ENCODE peak calls at places on chromosomes 3 and 15, in eight cellular contexts. Q is stomach, S is tibial nerve, M is HepG2, B is A549, N is GM12878, D is upper lobe of left lung, K is K562. X is an unnamed sample.

GRCh38 chr3:12312010-12312409 is 23.1 kb downstream of the PPARG start:
- DNase-seq in B (no peak), M (no peak), S (no peak), Q (no peak), D (no peak), N (no peak), K (no peak), X (no peak)

GRCh38 chr15:59169337-59169736 is 37.3 kb upstream of the LDHAL6B start:
- DNase-seq in M (no peak), Q (no peak), K (no peak), N (no peak), S (no peak), D (no peak), B (no peak), X (no peak)

GRCh38 chr15:99424978-99425665 is 140.7 kb upstream of the MEF2A start:
- DNase-seq in D (peak), B (no peak), Q (no peak), S (peak), N (no peak), K (no peak), M (peak), X (peak)

GRCh38 chr15:36682091-36682490 is 102.7 kb downstream of the CDIN1 start:
- DNase-seq in M (no peak), D (no peak), S (no peak), N (no peak), Q (no peak), B (no peak), K (no peak), X (no peak)

GRCh38 chr3:68207327-68207726 is 552.9 kb upstream of the SUCLG2 start:
- DNase-seq in D (no peak), N (no peak), M (no peak), S (no peak), Q (no peak), B (no peak), K (no peak), X (no peak)

GRCh38 chr3:56758539-56758981 is 43.2 kb downstream of the ARHGEF3 start:
- DNase-seq in B (peak), S (no peak), N (peak), K (no peak), D (peak), Q (peak), M (peak), X (no peak)

GRCh38 chr15:91956026-91956723 is 102.7 kb downstream of the SLCO3A1 start:
- DNase-seq in B (no peak), D (no peak), N (no peak), Q (no peak), S (no peak), K (no peak), M (no peak), X (no peak)

GRCh38 chr3:148366743-148367410 is 330.8 kb upstream of the AGTR1 start:
- DNase-seq in S (no peak), K (no peak), M (no peak), D (no peak), B (peak), N (no peak), Q (no peak), X (no peak)

GRCh38 chr3:115699741-115700140 is 76.4 kb downstream of the GAP43 start:
- DNase-seq in N (no peak), K (no peak), Q (no peak), B (no peak), S (no peak), M (no peak), D (no peak), X (no peak)

GRCh38 chr3:13020159-13020558 is 53.1 kb downstream of the IQSEC1 start:
- DNase-seq in M (no peak), Q (no peak), N (no peak), B (no peak), K (no peak), D (no peak), S (no peak), X (peak)

GRCh38 chr3:18008706-18009363 is 266.4 kb upstream of the TBC1D5 start:
- DNase-seq in K (no peak), B (no peak), Q (no peak), N (no peak), M (no peak), S (no peak), D (no peak), X (no peak)

GRCh38 chr3:58350627-58351013 is 17.9 kb downstream of the PXK start:
- DNase-seq in K (no peak), N (no peak), B (no peak), Q (no peak), S (no peak), M (no peak), D (no peak), X (no peak)

GRCh38 chr3:121362035-121362734 is 183.6 kb downstream of the POLQ start:
- DNase-seq in K (no peak), M (no peak), S (no peak), Q (no peak), B (no peak), N (no peak), D (no peak), X (no peak)

GRCh38 chr3:132342183-132342582 is 25.0 kb downstream of the ACP3 start:
- DNase-seq in M (no peak), K (no peak), N (no peak), D (peak), Q (no peak), B (no peak), S (no peak), X (no peak)
- TF ChIP-seq CTCF in M (no peak), K (no peak), N (no peak), D (no peak), Q (no peak), B (peak), S (no peak), X (no peak)

GRCh38 chr3:45347329-45348000 is 40.9 kb upstream of the LARS2 start:
- DNase-seq in N (no peak), K (no peak), M (no peak), D (no peak), B (no peak), S (no peak), Q (no peak), X (no peak)

GRCh38 chr3:45345849-45346535 is 42.4 kb upstream of the LARS2 start:
- DNase-seq in B (no peak), K (peak), Q (no peak), M (no peak), D (peak), N (no peak), S (no peak), X (no peak)

GRCh38 chr3:45353070-45353469 is 35.3 kb upstream of the LARS2 start:
- DNase-seq in B (no peak), N (no peak), K (no peak), M (no peak), D (no peak), Q (no peak), S (no peak), X (no peak)

GRCh38 chr3:45350643-45351042 is 37.7 kb upstream of the LARS2 start:
- DNase-seq in Q (no peak), N (no peak), S (no peak), B (no peak), M (no peak), D (no peak), K (no peak), X (no peak)
- TF ChIP-seq EP300 in Q (no peak), N (no peak), S (no peak), B (no peak), M (no peak), D (no peak), K (no peak), X (no peak)

GRCh38 chr3:103924544-103924943 is 1442.2 kb upstream of the ALCAM start:
- DNase-seq in S (no peak), D (no peak), K (no peak), B (no peak), N (no peak), Q (no peak), M (no peak), X (no peak)

GRCh38 chr3:103918336-103918735 is 1448.4 kb upstream of the ALCAM start:
- DNase-seq in K (no peak), S (no peak), M (no peak), Q (no peak), B (no peak), D (no peak), N (no peak), X (no peak)

GRCh38 chr3:103923907-103924306 is 1442.8 kb upstream of the ALCAM start:
- DNase-seq in K (no peak), Q (no peak), B (no peak), S (no peak), D (no peak), M (no peak), N (no peak), X (no peak)

GRCh38 chr3:103919327-103919726 is 1447.4 kb upstream of the ALCAM start:
- DNase-seq in B (no peak), D (no peak), K (no peak), S (no peak), M (no peak), N (no peak), Q (no peak), X (no peak)
- TF ChIP-seq CTCF in B (no peak), D (no peak), K (no peak), S (no peak), M (no peak), N (no peak), Q (no peak), X (no peak)

DNA sequence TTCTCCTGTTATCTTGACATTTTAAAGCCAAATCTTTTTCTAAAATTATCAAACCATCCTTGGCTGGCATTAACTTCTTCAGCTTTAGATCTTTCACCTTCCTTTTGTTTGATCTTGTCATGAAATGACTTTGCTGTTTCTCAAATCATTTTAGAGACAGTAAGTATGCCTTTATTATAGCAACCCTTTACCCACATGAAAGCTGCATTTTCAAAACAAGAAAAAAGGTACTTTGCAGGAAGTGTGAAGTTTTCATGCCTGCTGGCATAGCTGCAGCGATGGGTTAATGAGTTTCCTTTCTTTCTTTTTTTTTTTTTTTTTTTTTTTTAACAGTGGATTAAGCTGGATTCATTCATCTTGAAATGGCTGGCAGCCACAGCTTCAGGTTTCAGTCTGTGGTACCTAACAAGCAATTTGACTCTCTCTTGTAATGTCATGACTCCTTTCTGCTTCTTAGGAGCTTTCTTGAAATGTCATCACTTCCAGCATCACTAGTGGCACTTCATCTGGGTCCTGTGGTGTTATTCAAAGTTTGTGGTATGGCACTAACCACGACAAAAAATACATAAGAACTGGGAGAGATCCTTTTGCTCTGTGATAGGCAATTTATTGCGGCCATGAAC is 18.8 kb downstream of the SLC25A26 start:
- DNase-seq in S (no peak), K (no peak), Q (no peak), N (no peak), M (no peak), B (no peak), D (no peak), X (no peak)
- TF ChIP-seq EP300 in S (no peak), K (no peak), Q (no peak), N (no peak), M (no peak), B (no peak), D (no peak), X (no peak)

GRCh38 chr15:41487802-41488201 is 5.9 kb upstream of the ITPKA start:
- DNase-seq in M (no peak), Q (no peak), D (no peak), S (no peak), K (no peak), B (no peak), N (no peak), X (no peak)

GRCh38 chr15:41489641-41490040 is 4.0 kb upstream of the ITPKA start:
- DNase-seq in D (no peak), Q (no peak), M (no peak), N (no peak), B (no peak), S (no peak), K (no peak), X (no peak)

GRCh38 chr15:41491889-41492288 is 1.8 kb upstream of the ITPKA start:
- DNase-seq in K (no peak), S (no peak), M (no peak), B (no peak), D (no peak), N (no peak), Q (no peak), X (no peak)

GRCh38 chr15:41492597-41493204 is 973 bp upstream of the ITPKA start:
- DNase-seq in K (peak), S (no peak), N (no peak), B (no peak), Q (no peak), M (no peak), D (no peak), X (no peak)

GRCh38 chr15:41490355-41490754 is 3.3 kb upstream of the ITPKA start:
- DNase-seq in B (peak), S (no peak), N (peak), K (peak), Q (no peak), M (peak), D (no peak), X (no peak)
- TF ChIP-seq CTCF in B (no peak), S (no peak), N (no peak), K (no peak), Q (no peak), M (no peak), D (no peak), X (no peak)

X was measured in sigmoid colon.